ENCODE peak calls at places on chromosomes 6 and 20, in five cellular contexts. One of them, this sample, is unnamed.

GRCh38 chr6:85679445-85680123 is 36.9 kb upstream of the SYNCRIP start:
- DNase-seq in tibial nerve: no peak
- DNase-seq in OCI-LY7: peak; percentile 28
- DNase-seq in CD8-positive, alpha-beta T cell: no peak
- DNase-seq in astrocyte of the spinal cord: no peak
- DNase-seq in this sample: no peak

GRCh38 chr6:149476789-149477455 is 7.9 kb downstream of the ZC3H12D start:
- DNase-seq in tibial nerve: no peak
- DNase-seq in OCI-LY7: no peak
- DNase-seq in CD8-positive, alpha-beta T cell: no peak
- DNase-seq in astrocyte of the spinal cord: no peak
- DNase-seq in this sample: no peak

GRCh38 chr20:42846784-42847490 is 342.8 kb downstream of the PTPRT start:
- DNase-seq in tibial nerve: no peak
- DNase-seq in OCI-LY7: no peak
- DNase-seq in CD8-positive, alpha-beta T cell: no peak
- DNase-seq in astrocyte of the spinal cord: no peak
- DNase-seq in this sample: no peak

GRCh38 chr6:165760803-165761185 is 97.8 kb upstream of the PDE10A start:
- DNase-seq in tibial nerve: no peak
- DNase-seq in OCI-LY7: no peak
- DNase-seq in CD8-positive, alpha-beta T cell: no peak
- DNase-seq in astrocyte of the spinal cord: no peak
- DNase-seq in this sample: no peak

GRCh38 chr6:163626073-163626867 is 211.8 kb downstream of the QKI start:
- DNase-seq in tibial nerve: no peak
- DNase-seq in OCI-LY7: no peak
- DNase-seq in CD8-positive, alpha-beta T cell: no peak
- DNase-seq in astrocyte of the spinal cord: no peak
- DNase-seq in this sample: no peak

GRCh38 chr20:51456511-51457280 is 85.8 kb downstream of the NFATC2 start:
- DNase-seq in tibial nerve: peak; percentile 98
- DNase-seq in OCI-LY7: no peak
- DNase-seq in CD8-positive, alpha-beta T cell: no peak
- DNase-seq in astrocyte of the spinal cord: peak; percentile 98
- DNase-seq in this sample: no peak

GRCh38 chr6:154919806-154920205 is 75.3 kb upstream of the TIAM2 start:
- DNase-seq in tibial nerve: no peak
- DNase-seq in OCI-LY7: no peak
- DNase-seq in CD8-positive, alpha-beta T cell: no peak
- DNase-seq in astrocyte of the spinal cord: no peak
- DNase-seq in this sample: no peak

GRCh38 chr6:71125216-71125615 is 163.4 kb upstream of the OGFRL1 start:
- DNase-seq in tibial nerve: no peak
- DNase-seq in OCI-LY7: no peak
- DNase-seq in CD8-positive, alpha-beta T cell: no peak
- DNase-seq in astrocyte of the spinal cord: no peak
- DNase-seq in this sample: no peak

GRCh38 chr6:10441655-10442009 is 26.8 kb upstream of the TFAP2A start:
- DNase-seq in tibial nerve: no peak
- DNase-seq in OCI-LY7: no peak
- DNase-seq in CD8-positive, alpha-beta T cell: no peak
- DNase-seq in astrocyte of the spinal cord: no peak
- DNase-seq in this sample: no peak

GRCh38 chr6:12967686-12968085 is 251.1 kb downstream of the PHACTR1 start:
- DNase-seq in tibial nerve: no peak
- DNase-seq in OCI-LY7: no peak
- DNase-seq in CD8-positive, alpha-beta T cell: no peak
- DNase-seq in astrocyte of the spinal cord: no peak
- DNase-seq in this sample: no peak

GRCh38 chr6:18211338-18211737 is 53.0 kb downstream of the DEK start:
- DNase-seq in tibial nerve: no peak
- DNase-seq in OCI-LY7: peak; percentile 19
- DNase-seq in CD8-positive, alpha-beta T cell: no peak
- DNase-seq in astrocyte of the spinal cord: no peak
- DNase-seq in this sample: no peak

GRCh38 chr20:8532169-8532568 is 400.1 kb downstream of the PLCB1 start:
- DNase-seq in tibial nerve: no peak
- DNase-seq in OCI-LY7: no peak
- DNase-seq in CD8-positive, alpha-beta T cell: no peak
- DNase-seq in astrocyte of the spinal cord: no peak
- DNase-seq in this sample: no peak
- TF ChIP-seq CTCF in tibial nerve: no peak
- TF ChIP-seq CTCF in OCI-LY7: no peak
- TF ChIP-seq CTCF in CD8-positive, alpha-beta T cell: no peak
- TF ChIP-seq CTCF in astrocyte of the spinal cord: no peak
- TF ChIP-seq CTCF in this sample: no peak

DNA sequence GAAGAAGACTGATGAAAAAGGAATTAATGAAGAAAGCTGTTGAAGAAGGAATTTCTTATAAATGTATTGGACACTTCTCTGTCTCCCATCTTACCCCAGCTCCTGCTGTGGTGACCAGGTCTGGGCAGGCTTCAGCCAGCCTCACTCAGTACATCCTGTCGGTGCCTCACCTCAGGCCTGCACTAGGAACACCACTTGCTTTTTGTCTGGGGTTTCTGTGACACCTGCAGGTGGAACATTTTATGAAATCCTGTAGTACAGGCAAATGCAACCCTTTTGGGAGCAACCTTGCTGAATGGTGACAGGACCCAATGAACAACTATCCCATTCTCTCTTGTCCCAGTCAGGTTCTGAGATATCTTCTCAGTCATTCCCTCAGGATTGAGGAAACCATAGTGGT is 129.7 kb downstream of the PRDM13 start:
- DNase-seq in tibial nerve: no peak
- DNase-seq in OCI-LY7: peak; percentile 11
- DNase-seq in CD8-positive, alpha-beta T cell: no peak
- DNase-seq in astrocyte of the spinal cord: no peak
- DNase-seq in this sample: no peak
- TF ChIP-seq CTCF in tibial nerve: no peak
- TF ChIP-seq CTCF in OCI-LY7: no peak
- TF ChIP-seq CTCF in CD8-positive, alpha-beta T cell: no peak
- TF ChIP-seq CTCF in astrocyte of the spinal cord: no peak
- TF ChIP-seq CTCF in this sample: no peak

GRCh38 chr20:62708591-62709536 is at the start of gene NTSR1:
- DNase-seq in tibial nerve: no peak
- DNase-seq in OCI-LY7: no peak
- DNase-seq in CD8-positive, alpha-beta T cell: no peak
- DNase-seq in astrocyte of the spinal cord: no peak
- DNase-seq in this sample: peak; percentile 26
- TF ChIP-seq CTCF in tibial nerve: no peak
- TF ChIP-seq CTCF in OCI-LY7: no peak
- TF ChIP-seq CTCF in CD8-positive, alpha-beta T cell: no peak
- TF ChIP-seq CTCF in astrocyte of the spinal cord: no peak
- TF ChIP-seq CTCF in this sample: no peak

DNA sequence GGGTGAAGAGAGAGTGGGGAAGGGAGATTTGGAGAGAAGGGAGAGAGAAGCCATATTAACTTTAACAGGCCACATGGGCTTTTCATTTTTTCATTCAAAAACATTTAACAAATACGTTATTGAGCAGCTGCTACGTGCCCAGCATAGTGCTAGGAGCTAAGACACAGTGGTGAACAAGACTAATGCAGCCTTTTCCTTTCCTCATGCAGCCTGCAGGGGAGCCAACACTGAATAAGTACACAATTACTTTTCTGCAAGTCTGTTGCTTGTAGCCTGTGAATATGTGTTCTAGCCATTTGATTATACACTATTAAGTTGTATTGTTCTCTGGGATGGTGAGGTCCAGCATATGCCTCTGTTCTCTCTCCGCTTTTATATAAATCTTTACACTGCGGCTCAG is 1.9 kb upstream of the BLOC1S5 start:
- DNase-seq in tibial nerve: no peak
- DNase-seq in OCI-LY7: peak; percentile 34
- DNase-seq in CD8-positive, alpha-beta T cell: no peak
- DNase-seq in astrocyte of the spinal cord: no peak
- DNase-seq in this sample: no peak
- TF ChIP-seq CTCF in tibial nerve: no peak
- TF ChIP-seq CTCF in OCI-LY7: peak; percentile 29
- TF ChIP-seq CTCF in CD8-positive, alpha-beta T cell: no peak
- TF ChIP-seq CTCF in astrocyte of the spinal cord: peak; percentile 13
- TF ChIP-seq CTCF in this sample: no peak

GRCh38 chr20:50009521-50010454 is 27.0 kb downstream of the SNAI1 start:
- DNase-seq in tibial nerve: no peak
- DNase-seq in OCI-LY7: no peak
- DNase-seq in CD8-positive, alpha-beta T cell: no peak
- DNase-seq in astrocyte of the spinal cord: no peak
- DNase-seq in this sample: no peak
- TF ChIP-seq CTCF in tibial nerve: no peak
- TF ChIP-seq CTCF in OCI-LY7: no peak
- TF ChIP-seq CTCF in CD8-positive, alpha-beta T cell: no peak
- TF ChIP-seq CTCF in astrocyte of the spinal cord: no peak
- TF ChIP-seq CTCF in this sample: no peak

GRCh38 chr6:117418320-117418719 is 7.4 kb downstream of the ROS1 start:
- DNase-seq in tibial nerve: no peak
- DNase-seq in OCI-LY7: no peak
- DNase-seq in CD8-positive, alpha-beta T cell: no peak
- DNase-seq in astrocyte of the spinal cord: no peak
- DNase-seq in this sample: no peak

GRCh38 chr6:117411474-117411873 is 14.3 kb downstream of the ROS1 start:
- DNase-seq in tibial nerve: no peak
- DNase-seq in OCI-LY7: no peak
- DNase-seq in CD8-positive, alpha-beta T cell: no peak
- DNase-seq in astrocyte of the spinal cord: no peak
- DNase-seq in this sample: no peak

GRCh38 chr6:117409863-117410262 is 15.9 kb downstream of the ROS1 start:
- DNase-seq in tibial nerve: no peak
- DNase-seq in OCI-LY7: no peak
- DNase-seq in CD8-positive, alpha-beta T cell: no peak
- DNase-seq in astrocyte of the spinal cord: no peak
- DNase-seq in this sample: no peak

GRCh38 chr6:117417851-117418250 is 7.9 kb downstream of the ROS1 start:
- DNase-seq in tibial nerve: no peak
- DNase-seq in OCI-LY7: no peak
- DNase-seq in CD8-positive, alpha-beta T cell: no peak
- DNase-seq in astrocyte of the spinal cord: peak; percentile 4
- DNase-seq in this sample: no peak

DNA sequence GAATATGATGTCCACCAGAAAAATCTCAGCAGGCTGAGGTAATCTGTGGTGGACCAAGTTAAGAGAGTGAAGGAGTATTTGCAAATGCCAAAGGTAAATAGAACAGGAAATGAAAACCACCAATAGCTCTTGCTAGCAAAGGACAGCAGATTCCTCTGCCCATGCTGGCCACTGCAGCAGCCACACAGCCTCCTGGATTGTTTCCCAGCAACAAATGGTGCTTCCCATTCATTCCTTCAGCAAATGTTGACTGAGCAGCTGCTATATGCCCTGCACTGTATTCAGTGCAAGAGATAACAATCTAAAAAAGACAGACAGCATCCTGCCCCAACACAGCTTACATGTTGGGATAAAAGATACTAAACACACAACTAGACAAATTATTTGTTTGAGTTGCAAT is 11.0 kb downstream of the ROS1 start:
- DNase-seq in tibial nerve: no peak
- DNase-seq in OCI-LY7: no peak
- DNase-seq in CD8-positive, alpha-beta T cell: no peak
- DNase-seq in astrocyte of the spinal cord: peak; percentile 74
- DNase-seq in this sample: no peak
- TF ChIP-seq CTCF in tibial nerve: no peak
- TF ChIP-seq CTCF in OCI-LY7: no peak
- TF ChIP-seq CTCF in CD8-positive, alpha-beta T cell: no peak
- TF ChIP-seq CTCF in astrocyte of the spinal cord: no peak
- TF ChIP-seq CTCF in this sample: no peak

This sample was measured in endothelial cell.